ENCODE peak calls at places on chromosomes 5 and 9, in ten cellular contexts. J is thyroid gland; L is activated gamma-delta T cell treated with Interleukin-2 at 50 U/mL for 16 hours; A is AML-193; K is hepatic stellate cell; G is NCI-H1105 treated with DMSO at 0.1 percent for 48 hours; N is tibial nerve; B is activated T-cell treated with anti-CD3 and anti-CD28 coated beads, Interleukin-2, amount 50 U/mL, for 72 hours; W is activated CD8-positive, alpha-beta memory T cell treated with anti-CD3 and anti-CD28 coated beads for 24 hours; M is nucleus accumbens. I is an unnamed sample.

GRCh38 chr9:111914749-111915424 is 18.3 kb downstream of the UGCG start:
- DNase-seq in J (no peak), L (no peak), A (no peak), K (no peak), G (peak; percentile 83), N (no peak), B (no peak), W (no peak), M (no peak), I (no peak)

GRCh38 chr5:74866653-74867162 is 521 bp upstream of the FAM169A start:
- DNase-seq in J (no peak), L (peak; percentile 6), A (no peak), K (no peak), G (no peak), N (no peak), B (peak; percentile 43), W (no peak), M (no peak), I (no peak)

GRCh38 chr5:458547-459353 is 15.8 kb downstream of the EXOC3 start:
- DNase-seq in J (peak; percentile 43), L (no peak), A (no peak), K (no peak), G (no peak), N (no peak), B (peak; percentile 71), W (peak; percentile 88), M (no peak), I (no peak)

GRCh38 chr9:34370970-34371880 is 5.5 kb downstream of the MYORG start:
- DNase-seq in J (no peak), L (no peak), A (no peak), K (no peak), G (no peak), N (no peak), B (no peak), W (no peak), M (no peak), I (no peak)

GRCh38 chr9:109755040-109755439 is 25.0 kb upstream of the PALM2AKAP2 start:
- DNase-seq in J (no peak), L (no peak), A (no peak), K (no peak), G (no peak), N (no peak), B (no peak), W (no peak), M (no peak), I (no peak)

GRCh38 chr5:130116431-130116830 is 212.2 kb downstream of the CHSY3 start:
- DNase-seq in J (no peak), L (no peak), A (no peak), K (no peak), G (no peak), N (no peak), B (no peak), W (no peak), M (no peak), I (no peak)

GRCh38 chr9:100394032-100394695 is 32.8 kb upstream of the MSANTD3 start:
- DNase-seq in J (no peak), L (no peak), A (no peak), K (no peak), G (no peak), N (no peak), B (no peak), W (no peak), M (no peak), I (no peak)

GRCh38 chr9:83538890-83539238 is 663 bp upstream of the FRMD3 start:
- DNase-seq in J (peak; percentile 9), L (no peak), A (no peak), K (no peak), G (no peak), N (no peak), B (no peak), W (no peak), M (no peak), I (no peak)

GRCh38 chr5:57717555-57717954 is 234.9 kb upstream of the ACTBL2 start:
- DNase-seq in J (no peak), L (no peak), A (no peak), K (no peak), G (no peak), N (no peak), B (no peak), W (no peak), M (no peak), I (no peak)

GRCh38 chr5:172362755-172363154 is 79.2 kb upstream of the UBTD2 start:
- DNase-seq in J (no peak), L (no peak), A (no peak), K (no peak), G (no peak), N (no peak), B (no peak), W (no peak), M (no peak), I (no peak)

GRCh38 chr5:180910735-180911134 is 11.8 kb downstream of the BTNL8 start:
- DNase-seq in J (no peak), L (no peak), A (no peak), K (no peak), G (no peak), N (no peak), B (no peak), W (no peak), M (no peak), I (no peak)

GRCh38 chr9:112129246-112129645 is 45.9 kb downstream of the SUSD1 start:
- DNase-seq in J (no peak), L (no peak), A (no peak), K (no peak), G (no peak), N (no peak), B (no peak), W (no peak), M (no peak), I (no peak)

I was measured in hypothalamus.